ENCODE peak calls at places on chromosomes 5 and 9, in ten cellular contexts. X is fibroblast of the conjunctiva, S is GM20000, Z is NCI-H2081, Y is SK-MEL-5, O is head of caudate nucleus, G is hepatic stellate cell, V is PC-9, C is ACHN, W is choroid plexus epithelial cell. I is an unnamed sample.

GRCh38 chr9:95857122-95857521 is 18.4 kb upstream of the ERCC6L2 start:
- DNase-seq in X (peak; percentile 93), S (no peak), Z (peak; percentile 38), Y (no peak), O (no peak), G (no peak), V (peak; percentile 87), C (peak; percentile 7), W (peak; percentile 96), I (peak; percentile 17)

GRCh38 chr5:7714697-7715096 is 136.2 kb downstream of the CFAP90 start:
- DNase-seq in X (no peak), S (no peak), Z (no peak), Y (no peak), O (no peak), G (no peak), V (no peak), C (no peak), W (peak; percentile 4), I (no peak)

GRCh38 chr5:122351416-122352157 is 39.5 kb downstream of the SNCAIP start:
- DNase-seq in X (peak; percentile 48), S (no peak), Z (no peak), Y (no peak), O (no peak), G (no peak), V (no peak), C (no peak), W (no peak), I (peak; percentile 43)

GRCh38 chr5:135535820-135536801 is at the start of gene NEUROG1:
- DNase-seq in X (no peak), S (no peak), Z (no peak), Y (no peak), O (no peak), G (no peak), V (no peak), C (no peak), W (no peak), I (peak; percentile 52)

GRCh38 chr5:74167206-74167929 is 473.2 kb downstream of the ENC1 start:
- DNase-seq in X (no peak), S (no peak), Z (no peak), Y (peak; percentile 41), O (no peak), G (peak; percentile 41), V (no peak), C (peak; percentile 15), W (peak; percentile 71), I (no peak)

GRCh38 chr5:108093186-108093585 is 288.7 kb downstream of the FBXL17 start:
- DNase-seq in X (peak; percentile 9), S (peak; percentile 6), Z (no peak), Y (peak; percentile 57), O (no peak), G (peak; percentile 7), V (no peak), C (peak; percentile 25), W (peak; percentile 70), I (no peak)

GRCh38 chr9:76835571-76836283 is 70.2 kb downstream of the PRUNE2 start:
- DNase-seq in X (peak; percentile 90), S (no peak), Z (no peak), Y (peak; percentile 84), O (no peak), G (peak; percentile 50), V (no peak), C (peak; percentile 83), W (peak; percentile 64), I (no peak)

GRCh38 chr5:120808135-120808534 is 344.0 kb downstream of the PRR16 start:
- DNase-seq in X (no peak), S (no peak), Z (no peak), Y (no peak), O (no peak), G (no peak), V (no peak), C (peak; percentile 2), W (peak; percentile 30), I (no peak)

GRCh38 chr9:34501889-34502425 is 20.8 kb downstream of the ENHO start:
- DNase-seq in X (peak; percentile 52), S (no peak), Z (no peak), Y (peak; percentile 49), O (peak; percentile 95), G (peak; percentile 20), V (no peak), C (no peak), W (peak; percentile 62), I (no peak)

GRCh38 chr9:134604834-134605233 is 36.8 kb upstream of the COL5A1 start:
- DNase-seq in X (no peak), S (no peak), Z (no peak), Y (no peak), O (no peak), G (no peak), V (no peak), C (no peak), W (no peak), I (no peak)

GRCh38 chr5:91383956-91384300 is 811 bp upstream of the ARRDC3 start:
- DNase-seq in X (no peak), S (no peak), Z (no peak), Y (peak; percentile 27), O (peak; percentile 37), G (no peak), V (no peak), C (no peak), W (peak; percentile 42), I (no peak)

GRCh38 chr9:104860280-104860679 is 67.7 kb downstream of the ABCA1 start:
- DNase-seq in X (no peak), S (peak; percentile 51), Z (no peak), Y (no peak), O (no peak), G (no peak), V (no peak), C (no peak), W (peak; percentile 43), I (no peak)

GRCh38 chr9:91395106-91395552 is 28.5 kb downstream of the NFIL3 start:
- DNase-seq in X (peak; percentile 39), S (no peak), Z (no peak), Y (peak; percentile 11), O (no peak), G (no peak), V (no peak), C (no peak), W (peak; percentile 88), I (no peak)

GRCh38 chr5:73938280-73938937 is 312.4 kb downstream of the ARHGEF28 start:
- DNase-seq in X (peak; percentile 41), S (no peak), Z (no peak), Y (peak; percentile 46), O (no peak), G (peak; percentile 76), V (peak; percentile 77), C (peak; percentile 96), W (peak; percentile 96), I (no peak)

GRCh38 chr5:30736642-30737041 is 456.8 kb upstream of the CDH6 start:
- DNase-seq in X (no peak), S (no peak), Z (no peak), Y (no peak), O (no peak), G (no peak), V (no peak), C (no peak), W (peak; percentile 28), I (no peak)

GRCh38 chr5:157819502-157820125 is 39.3 kb downstream of the CLINT1 start:
- DNase-seq in X (no peak), S (no peak), Z (no peak), Y (peak; percentile 96), O (no peak), G (no peak), V (no peak), C (no peak), W (peak; percentile 60), I (no peak)

GRCh38 chr9:34759432-34760134 is 49.6 kb upstream of the CCL21 start:
- DNase-seq in X (no peak), S (no peak), Z (no peak), Y (peak; percentile 93), O (peak; percentile 54), G (no peak), V (no peak), C (no peak), W (no peak), I (no peak)

GRCh38 chr9:96084289-96084688 is 208.8 kb downstream of the ERCC6L2 start:
- DNase-seq in X (no peak), S (no peak), Z (no peak), Y (no peak), O (no peak), G (no peak), V (no peak), C (no peak), W (no peak), I (no peak)

GRCh38 chr9:124781967-124782660 is 5.2 kb downstream of the OLFML2A start:
- DNase-seq in X (no peak), S (peak; percentile 7), Z (no peak), Y (no peak), O (peak; percentile 3), G (no peak), V (no peak), C (no peak), W (no peak), I (peak; percentile 17)

GRCh38 chr5:128765448-128766061 is 199.7 kb upstream of the SLC27A6 start:
- DNase-seq in X (no peak), S (no peak), Z (no peak), Y (no peak), O (no peak), G (no peak), V (no peak), C (no peak), W (no peak), I (no peak)

GRCh38 chr5:145509336-145510150 is 325.6 kb downstream of the PRELID2 start:
- DNase-seq in X (no peak), S (no peak), Z (no peak), Y (no peak), O (no peak), G (no peak), V (no peak), C (no peak), W (no peak), I (no peak)

GRCh38 chr9:127509261-127509954 is 58.1 kb downstream of the LRSAM1 start:
- DNase-seq in X (no peak), S (no peak), Z (no peak), Y (no peak), O (no peak), G (no peak), V (no peak), C (no peak), W (no peak), I (no peak)

GRCh38 chr5:146463446-146463845 is 16.3 kb downstream of the TCERG1 start:
- DNase-seq in X (no peak), S (no peak), Z (no peak), Y (no peak), O (no peak), G (no peak), V (no peak), C (no peak), W (no peak), I (no peak)

GRCh38 chr9:17775646-17776045 is 196.8 kb downstream of the SH3GL2 start:
- DNase-seq in X (no peak), S (no peak), Z (no peak), Y (no peak), O (no peak), G (no peak), V (no peak), C (no peak), W (no peak), I (no peak)

GRCh38 chr5:34915139-34915855 is at the start of the genes BRIX1 and RAD1:
- DNase-seq in X (peak; percentile 92), S (peak; percentile 87), Z (peak; percentile 99), Y (peak; percentile 99), O (peak; percentile 97), G (peak; percentile 87), V (peak; percentile 100), C (peak; percentile 94), W (peak; percentile 98), I (peak; percentile 97)

GRCh38 chr9:97557606-97558095 is 56.2 kb downstream of the TMOD1 start:
- DNase-seq in X (peak; percentile 47), S (no peak), Z (peak; percentile 17), Y (no peak), O (no peak), G (no peak), V (no peak), C (no peak), W (peak; percentile 24), I (no peak)

GRCh38 chr9:123957168-123957721 is 27.3 kb upstream of the DENND1A start:
- DNase-seq in X (no peak), S (no peak), Z (no peak), Y (no peak), O (no peak), G (no peak), V (peak; percentile 20), C (no peak), W (no peak), I (no peak)

GRCh38 chr9:69809304-69809863 is 11.2 kb upstream of the CFAP95 start:
- DNase-seq in X (no peak), S (no peak), Z (no peak), Y (peak; percentile 51), O (no peak), G (peak; percentile 26), V (no peak), C (peak; percentile 26), W (peak; percentile 63), I (no peak)